ENCODE peak calls at places on chromosomes 7 and 10, in nine cellular contexts. B is skeletal muscle cell; T is epithelial cell of proximal tubule; V is activated CD8-positive, alpha-beta memory T cell treated with anti-CD3 and anti-CD28 coated beads for 48 hours; K is NCI-H2171; F is putamen; X is amniotic stem cell; W is SHP77 treated with DMSO at 0.1 percent for 48 hours; R is heart right ventricle. Z is an unnamed sample.
A peak's percentile ranks its signal among the peaks of the same experiment; 100 is the strongest.

GRCh38 chr7:127913686-127914085 is 117.6 kb downstream of the LRRC4 start:
- DNase-seq in B (no peak), T (no peak), V (no peak), K (no peak), F (no peak), X (no peak), W (no peak), R (no peak), Z (no peak)

GRCh38 chr7:100865372-100865911 is 1.7 kb upstream of the TRIP6 start:
- DNase-seq in B (no peak), T (no peak), V (no peak), K (peak; percentile 52), F (peak; percentile 50), X (no peak), W (no peak), R (no peak), Z (no peak)

GRCh38 chr10:77163670-77164348 is 473.8 kb downstream of the KCNMA1 start:
- DNase-seq in B (peak; percentile 95), T (peak; percentile 95), V (no peak), K (no peak), F (no peak), X (peak; percentile 97), W (no peak), R (no peak), Z (no peak)

GRCh38 chr7:102917436-102918353 is 4.9 kb downstream of the LRRC17 start:
- DNase-seq in B (no peak), T (no peak), V (no peak), K (no peak), F (no peak), X (no peak), W (no peak), R (no peak), Z (no peak)

GRCh38 chr10:30970760-30971460 is 60.8 kb downstream of the ZNF438 start:
- DNase-seq in B (no peak), T (no peak), V (no peak), K (no peak), F (no peak), X (no peak), W (no peak), R (no peak), Z (no peak)

GRCh38 chr10:62005281-62005680 is 103.8 kb downstream of the ARID5B start:
- DNase-seq in B (peak; percentile 55), T (no peak), V (no peak), K (no peak), F (no peak), X (no peak), W (no peak), R (no peak), Z (no peak)

GRCh38 chr7:157617401-157617800 is 280.6 kb downstream of the DNAJB6 start:
- DNase-seq in B (no peak), T (no peak), V (no peak), K (no peak), F (no peak), X (no peak), W (no peak), R (no peak), Z (no peak)

GRCh38 chr7:140214075-140214684 is 37.4 kb upstream of the KDM7A start:
- DNase-seq in B (no peak), T (peak; percentile 39), V (no peak), K (no peak), F (no peak), X (no peak), W (peak; percentile 6), R (no peak), Z (no peak)

GRCh38 chr10:49651917-49652316 is 27.5 kb upstream of the C10orf53 start:
- DNase-seq in B (no peak), T (no peak), V (no peak), K (no peak), F (no peak), X (no peak), W (no peak), R (no peak), Z (no peak)

GRCh38 chr10:52883996-52884871 is 111.7 kb upstream of the MBL2 start:
- DNase-seq in B (peak; percentile 14), T (peak; percentile 55), V (no peak), K (no peak), F (peak; percentile 46), X (peak; percentile 4), W (peak; percentile 19), R (peak; percentile 23), Z (peak; percentile 62)

GRCh38 chr7:44959433-44959951 is 19.3 kb downstream of the MYO1G start:
- DNase-seq in B (no peak), T (no peak), V (no peak), K (no peak), F (no peak), X (no peak), W (no peak), R (no peak), Z (no peak)